ENCODE peak calls at places on chromosome 17, in seven cellular contexts. R is H1, A is trophoblast cell, V is IMR-90, K is mesendoderm, W is neuronal stem cell, I is mesenchymal stem cell. M is an unnamed sample.

GRCh38 chr17:78934681-78935418 is 9.7 kb upstream of the TIMP2 start:
- DNase-seq in R (no peak), A (no peak), V (peak), K (no peak), W (no peak), I (no peak), M (peak)

GRCh38 chr17:11871773-11872172 is 125.5 kb downstream of the ZNF18 start:
- DNase-seq in R (no peak), A (no peak), V (no peak), K (peak), W (no peak), I (no peak), M (no peak)

GRCh38 chr17:41480581-41480980 is 370 bp downstream of the KRT35 start:
- DNase-seq in R (no peak), A (no peak), V (no peak), K (no peak), W (no peak), I (no peak), M (no peak)

GRCh38 chr17:56886288-56886721 is 27.5 kb downstream of the TRIM25 start:
- DNase-seq in R (no peak), A (no peak), V (no peak), K (no peak), W (no peak), I (no peak), M (no peak)

GRCh38 chr17:40071720-40072480 is 9.1 kb downstream of the THRA start:
- DNase-seq in R (no peak), A (no peak), V (no peak), K (no peak), W (no peak), I (peak), M (peak)

GRCh38 chr17:11986939-11987329 is 10.3 kb downstream of the ZNF18 start:
- DNase-seq in R (no peak), A (peak), V (peak), K (peak), W (peak), I (peak), M (no peak)

GRCh38 chr17:685006-685405 is 29.6 kb downstream of the VPS53 start:
- DNase-seq in R (no peak), A (no peak), V (no peak), K (no peak), W (no peak), I (no peak), M (no peak)

GRCh38 chr17:75769536-75769935 is 4.5 kb upstream of the GALK1 start:
- DNase-seq in R (no peak), A (no peak), V (no peak), K (no peak), W (no peak), I (no peak), M (no peak)

GRCh38 chr17:78779848-78780247 is 2.2 kb downstream of the CYTH1 start:
- DNase-seq in R (no peak), A (no peak), V (no peak), K (no peak), W (no peak), I (no peak), M (no peak)

GRCh38 chr17:65261682-65262636 is 124.8 kb downstream of the RGS9 start:
- DNase-seq in R (no peak), A (no peak), V (peak), K (no peak), W (no peak), I (peak), M (no peak)

GRCh38 chr17:65260626-65261025 is 123.5 kb downstream of the RGS9 start:
- DNase-seq in R (no peak), A (no peak), V (no peak), K (no peak), W (no peak), I (no peak), M (no peak)

GRCh38 chr17:65261152-65261551 is 124.0 kb downstream of the RGS9 start:
- DNase-seq in R (no peak), A (peak), V (no peak), K (peak), W (no peak), I (no peak), M (peak)

GRCh38 chr17:65254166-65254565 is 117.0 kb downstream of the RGS9 start:
- DNase-seq in R (no peak), A (no peak), V (peak), K (no peak), W (no peak), I (peak), M (no peak)

GRCh38 chr17:65259281-65259680 is 122.1 kb downstream of the RGS9 start:
- DNase-seq in R (no peak), A (no peak), V (no peak), K (no peak), W (no peak), I (no peak), M (no peak)
- H2BK5ac ChIP-seq in R (no peak), A (no peak), V (no peak), K (no peak), W (no peak), I (no peak), M (no peak)

GRCh38 chr17:38691154-38691553 is 13.9 kb upstream of the MLLT6 start:
- DNase-seq in R (no peak), A (no peak), V (no peak), K (no peak), W (no peak), I (no peak), M (peak)

GRCh38 chr17:38685485-38685884 is 10.7 kb upstream of the EPOP start:
- DNase-seq in R (no peak), A (peak), V (no peak), K (no peak), W (no peak), I (no peak), M (peak)

GRCh38 chr17:38687291-38687690 is 12.5 kb upstream of the EPOP start:
- DNase-seq in R (no peak), A (no peak), V (peak), K (no peak), W (no peak), I (peak), M (no peak)
- H2BK120ac ChIP-seq in R (no peak), A (no peak), V (no peak), K (no peak), W (no peak), I (no peak), M (no peak)

GRCh38 chr17:77468897-77469296 is 328.1 kb downstream of the SEC14L1 start:
- DNase-seq in R (no peak), A (no peak), V (no peak), K (no peak), W (no peak), I (no peak), M (no peak)

GRCh38 chr17:77470330-77470786 is 329.6 kb downstream of the SEC14L1 start:
- DNase-seq in R (no peak), A (no peak), V (no peak), K (no peak), W (no peak), I (no peak), M (no peak)

GRCh38 chr17:77472837-77473214 is 332.1 kb downstream of the SEC14L1 start:
- DNase-seq in R (no peak), A (no peak), V (no peak), K (no peak), W (no peak), I (peak), M (no peak)

GRCh38 chr17:77471984-77472836 is 331.4 kb downstream of the SEC14L1 start:
- DNase-seq in R (no peak), A (no peak), V (peak), K (peak), W (no peak), I (peak), M (peak)

GRCh38 chr17:77470800-77471733 is 330.3 kb downstream of the SEC14L1 start:
- DNase-seq in R (no peak), A (no peak), V (peak), K (peak), W (no peak), I (peak), M (peak)
- H2BK5ac ChIP-seq in R (peak), A (peak), V (peak), K (peak), W (peak), I (no peak), M (no peak)

GRCh38 chr17:30854146-30854545 is 22.4 kb downstream of the ATAD5 start:
- DNase-seq in R (no peak), A (no peak), V (no peak), K (no peak), W (no peak), I (no peak), M (no peak)
- H2BK120ac ChIP-seq in R (no peak), A (no peak), V (no peak), K (no peak), W (no peak), I (no peak), M (no peak)

DNA sequence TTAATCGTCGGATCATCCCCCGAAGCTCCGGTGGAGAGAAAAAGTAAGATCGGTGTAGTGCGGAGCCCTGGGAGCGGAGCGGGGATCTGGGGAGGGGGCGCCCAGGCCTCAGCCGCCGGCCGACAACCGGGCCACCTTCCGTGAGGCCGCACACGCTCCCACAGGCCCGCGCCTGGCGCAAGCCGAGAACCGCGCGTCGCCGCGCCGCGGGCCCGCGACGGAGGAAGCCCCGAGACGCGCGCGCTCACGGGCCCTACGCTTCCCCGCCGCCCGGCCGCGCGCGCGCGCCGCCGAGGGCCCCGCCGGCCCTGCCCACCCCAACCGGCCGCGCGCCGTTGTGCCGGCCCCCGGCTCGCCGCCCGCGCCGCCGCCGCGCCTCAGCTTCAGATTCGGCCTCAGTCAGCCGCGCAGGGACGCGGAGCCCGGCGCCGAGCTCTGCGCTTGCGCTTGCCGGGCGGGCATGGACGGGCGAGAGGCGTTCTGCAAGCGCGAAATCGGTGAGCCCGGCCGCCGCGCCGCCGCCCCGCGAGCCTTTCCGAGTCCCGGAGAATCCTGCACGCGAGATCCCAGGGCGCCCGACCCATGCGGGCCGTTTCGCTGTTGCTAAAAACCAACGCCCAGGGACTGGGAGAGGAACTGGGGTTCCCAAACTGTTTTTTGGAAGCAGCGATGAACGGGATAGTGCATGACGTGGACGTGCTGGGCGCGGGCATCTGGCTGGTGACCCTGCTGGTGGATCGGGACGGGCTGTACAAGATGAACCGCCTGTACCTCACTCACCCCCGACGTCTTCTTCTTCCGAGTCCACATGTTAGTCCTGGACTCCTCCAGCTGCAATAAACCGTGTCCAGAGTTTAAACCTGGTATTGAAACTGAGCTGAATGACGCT is 28.0 kb upstream of the LRRC37A start:
- DNase-seq in R (no peak), A (peak), V (peak), K (peak), W (peak), I (peak), M (peak)
- H2BK5ac ChIP-seq in R (peak), A (no peak), V (peak), K (no peak), W (peak), I (peak), M (no peak)

M was measured in H9.